ENCODE peak calls at places on chromosome 22, in six cellular contexts. One of them, this sample, is unnamed.

GRCh38 chr22:46245515-46245914 is 4.6 kb downstream of the CDPF1 start:
- DNase-seq in fibroblast of lung: no peak
- DNase-seq in colonic mucosa: no peak
- DNase-seq in HCT116: no peak
- DNase-seq in GM23248: no peak
- DNase-seq in neural progenitor cell: no peak
- DNase-seq in this sample: peak; percentile 86

GRCh38 chr22:38565441-38565840 is 4.5 kb downstream of the DMC1 start:
- DNase-seq in fibroblast of lung: no peak
- DNase-seq in colonic mucosa: no peak
- DNase-seq in HCT116: no peak
- DNase-seq in GM23248: no peak
- DNase-seq in neural progenitor cell: no peak
- DNase-seq in this sample: no peak

GRCh38 chr22:30873086-30873650 is 95.4 kb downstream of the MORC2 start:
- DNase-seq in fibroblast of lung: no peak
- DNase-seq in colonic mucosa: no peak
- DNase-seq in HCT116: no peak
- DNase-seq in GM23248: no peak
- DNase-seq in neural progenitor cell: no peak
- DNase-seq in this sample: no peak

GRCh38 chr22:49966041-49966715 is 5.6 kb downstream of the PIM3 start:
- DNase-seq in fibroblast of lung: no peak
- DNase-seq in colonic mucosa: peak; percentile 21
- DNase-seq in HCT116: no peak
- DNase-seq in GM23248: no peak
- DNase-seq in neural progenitor cell: peak; percentile 1
- DNase-seq in this sample: peak; percentile 79

GRCh38 chr22:30182365-30182764 is 64.2 kb downstream of the LIF start:
- DNase-seq in fibroblast of lung: peak; percentile 56
- DNase-seq in colonic mucosa: no peak
- DNase-seq in HCT116: no peak
- DNase-seq in GM23248: no peak
- DNase-seq in neural progenitor cell: no peak
- DNase-seq in this sample: no peak

GRCh38 chr22:38802671-38803121 is 8.8 kb upstream of the DNAL4 start:
- DNase-seq in fibroblast of lung: peak; percentile 96
- DNase-seq in colonic mucosa: peak; percentile 28
- DNase-seq in HCT116: peak; percentile 62
- DNase-seq in GM23248: peak; percentile 99
- DNase-seq in neural progenitor cell: peak; percentile 13
- DNase-seq in this sample: peak; percentile 86

GRCh38 chr22:39306456-39307361 is 12.7 kb downstream of the RPL3 start:
- DNase-seq in fibroblast of lung: peak; percentile 18
- DNase-seq in colonic mucosa: no peak
- DNase-seq in HCT116: no peak
- DNase-seq in GM23248: no peak
- DNase-seq in neural progenitor cell: peak; percentile 69
- DNase-seq in this sample: no peak

GRCh38 chr22:23065069-23065451 is 5.3 kb upstream of the GNAZ start:
- DNase-seq in fibroblast of lung: no peak
- DNase-seq in colonic mucosa: no peak
- DNase-seq in HCT116: no peak
- DNase-seq in GM23248: no peak
- DNase-seq in neural progenitor cell: no peak
- DNase-seq in this sample: peak; percentile 41

GRCh38 chr22:30985561-30986208 is 16.6 kb downstream of the TUG1 start:
- DNase-seq in fibroblast of lung: no peak
- DNase-seq in colonic mucosa: no peak
- DNase-seq in HCT116: no peak
- DNase-seq in GM23248: no peak
- DNase-seq in neural progenitor cell: no peak
- DNase-seq in this sample: no peak

GRCh38 chr22:28442264-28442950 is 237.2 kb downstream of the TTC28 start:
- DNase-seq in fibroblast of lung: peak; percentile 75
- DNase-seq in colonic mucosa: peak; percentile 78
- DNase-seq in HCT116: peak; percentile 6
- DNase-seq in GM23248: peak; percentile 89
- DNase-seq in neural progenitor cell: peak; percentile 91
- DNase-seq in this sample: peak; percentile 94

GRCh38 chr22:21961886-21962654 is 9.4 kb upstream of the PPM1F start:
- DNase-seq in fibroblast of lung: peak; percentile 61
- DNase-seq in colonic mucosa: peak; percentile 49
- DNase-seq in HCT116: no peak
- DNase-seq in GM23248: peak; percentile 78
- DNase-seq in neural progenitor cell: no peak
- DNase-seq in this sample: no peak

GRCh38 chr22:25210831-25211230 is 8.6 kb upstream of the CRYBB2 start:
- DNase-seq in fibroblast of lung: no peak
- DNase-seq in colonic mucosa: no peak
- DNase-seq in HCT116: no peak
- DNase-seq in GM23248: no peak
- DNase-seq in neural progenitor cell: no peak
- DNase-seq in this sample: no peak

GRCh38 chr22:29716814-29717213 is 3.0 kb upstream of the CABP7 start:
- DNase-seq in fibroblast of lung: peak; percentile 81
- DNase-seq in colonic mucosa: peak; percentile 41
- DNase-seq in HCT116: peak; percentile 24
- DNase-seq in GM23248: peak; percentile 82
- DNase-seq in neural progenitor cell: peak; percentile 93
- DNase-seq in this sample: no peak

GRCh38 chr22:19882446-19883381 is 28.0 kb upstream of the GNB1L start:
- DNase-seq in fibroblast of lung: no peak
- DNase-seq in colonic mucosa: peak; percentile 16
- DNase-seq in HCT116: no peak
- DNase-seq in GM23248: no peak
- DNase-seq in neural progenitor cell: no peak
- DNase-seq in this sample: peak; percentile 58

GRCh38 chr22:22892096-22893052 is 4.8 kb downstream of the IGLL5 start:
- DNase-seq in fibroblast of lung: no peak
- DNase-seq in colonic mucosa: no peak
- DNase-seq in HCT116: no peak
- DNase-seq in GM23248: no peak
- DNase-seq in neural progenitor cell: no peak
- DNase-seq in this sample: no peak

GRCh38 chr22:40203568-40203967 is 25.8 kb downstream of the TNRC6B start:
- DNase-seq in fibroblast of lung: peak; percentile 34
- DNase-seq in colonic mucosa: no peak
- DNase-seq in HCT116: no peak
- DNase-seq in GM23248: peak; percentile 52
- DNase-seq in neural progenitor cell: no peak
- DNase-seq in this sample: no peak

GRCh38 chr22:46119093-46119728 is 31.1 kb upstream of the PPARA start:
- DNase-seq in fibroblast of lung: no peak
- DNase-seq in colonic mucosa: no peak
- DNase-seq in HCT116: no peak
- DNase-seq in GM23248: peak; percentile 25
- DNase-seq in neural progenitor cell: no peak
- DNase-seq in this sample: no peak

GRCh38 chr22:46004105-46004866 is 27.3 kb upstream of the WNT7B start:
- DNase-seq in fibroblast of lung: no peak
- DNase-seq in colonic mucosa: no peak
- DNase-seq in HCT116: no peak
- DNase-seq in GM23248: no peak
- DNase-seq in neural progenitor cell: no peak
- DNase-seq in this sample: peak; percentile 76

GRCh38 chr22:18031670-18032454 is 7.5 kb upstream of the MICAL3 start:
- DNase-seq in fibroblast of lung: peak; percentile 82
- DNase-seq in colonic mucosa: no peak
- DNase-seq in HCT116: peak; percentile 82
- DNase-seq in GM23248: peak; percentile 98
- DNase-seq in neural progenitor cell: no peak
- DNase-seq in this sample: peak; percentile 88

GRCh38 chr22:45880732-45881523 is 96.0 kb downstream of the WNT7B start:
- DNase-seq in fibroblast of lung: no peak
- DNase-seq in colonic mucosa: no peak
- DNase-seq in HCT116: no peak
- DNase-seq in GM23248: peak; percentile 42
- DNase-seq in neural progenitor cell: peak; percentile 55
- DNase-seq in this sample: peak; percentile 77

GRCh38 chr22:39946571-39947407 is 13.4 kb upstream of the TMA7B start:
- DNase-seq in fibroblast of lung: no peak
- DNase-seq in colonic mucosa: no peak
- DNase-seq in HCT116: no peak
- DNase-seq in GM23248: no peak
- DNase-seq in neural progenitor cell: no peak
- DNase-seq in this sample: no peak

GRCh38 chr22:45552580-45553332 is 50.1 kb downstream of the FBLN1 start:
- DNase-seq in fibroblast of lung: peak; percentile 97
- DNase-seq in colonic mucosa: peak; percentile 41
- DNase-seq in HCT116: no peak
- DNase-seq in GM23248: peak; percentile 90
- DNase-seq in neural progenitor cell: peak; percentile 45
- DNase-seq in this sample: peak; percentile 94

GRCh38 chr22:35430897-35431322 is 31.0 kb downstream of the MCM5 start:
- DNase-seq in fibroblast of lung: peak; percentile 82
- DNase-seq in colonic mucosa: peak; percentile 90
- DNase-seq in HCT116: peak; percentile 32
- DNase-seq in GM23248: peak; percentile 96
- DNase-seq in neural progenitor cell: peak; percentile 84
- DNase-seq in this sample: peak; percentile 96

GRCh38 chr22:46233231-46233630 is 16.9 kb downstream of the CDPF1 start:
- DNase-seq in fibroblast of lung: peak; percentile 8
- DNase-seq in colonic mucosa: no peak
- DNase-seq in HCT116: no peak
- DNase-seq in GM23248: peak; percentile 16
- DNase-seq in neural progenitor cell: no peak
- DNase-seq in this sample: no peak

GRCh38 chr22:30575859-30576258 is 1.4 kb upstream of the GAL3ST1 start:
- DNase-seq in fibroblast of lung: no peak
- DNase-seq in colonic mucosa: peak; percentile 40
- DNase-seq in HCT116: no peak
- DNase-seq in GM23248: no peak
- DNase-seq in neural progenitor cell: no peak
- DNase-seq in this sample: no peak

DNA sequence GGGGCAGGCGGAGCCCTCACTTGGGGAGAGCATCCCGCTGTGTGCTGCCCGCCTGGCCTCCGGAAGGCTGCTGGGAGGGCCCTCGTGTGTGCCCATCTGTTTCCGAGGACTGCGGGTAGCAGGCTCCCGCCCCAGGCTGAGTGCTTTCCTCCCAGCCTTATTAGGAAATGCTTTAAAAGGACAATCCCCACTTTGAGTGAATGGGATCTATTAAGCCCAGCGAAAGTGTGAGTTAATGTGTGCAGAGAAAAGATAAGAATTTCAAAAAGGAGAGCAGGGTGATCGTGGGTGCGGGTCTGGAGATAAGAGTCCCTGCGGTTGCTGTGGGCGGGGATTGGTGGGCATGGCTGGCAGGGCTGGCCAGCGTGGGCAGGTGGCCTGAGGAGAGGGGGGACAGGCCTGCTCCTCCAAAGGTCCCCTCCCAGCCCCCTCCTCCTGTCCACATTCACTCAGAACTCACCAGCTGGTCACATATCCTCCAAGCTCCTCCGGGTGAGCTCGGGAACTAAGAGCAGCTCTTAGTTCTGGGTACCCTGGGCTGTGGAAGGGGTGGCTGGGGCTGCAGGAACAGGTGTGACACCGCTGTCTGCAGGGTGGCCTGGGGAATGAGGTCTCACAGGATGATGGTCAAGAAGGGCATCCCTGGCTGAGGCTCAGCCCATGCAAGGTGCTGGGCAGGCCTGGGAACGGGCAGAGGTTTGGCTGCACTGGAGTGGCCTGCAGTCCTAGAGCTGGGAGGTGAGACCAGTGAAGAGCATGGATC is 1260.3 kb downstream of the BRD1 start:
- DNase-seq in fibroblast of lung: no peak
- DNase-seq in colonic mucosa: no peak
- DNase-seq in HCT116: no peak
- DNase-seq in GM23248: peak; percentile 21
- DNase-seq in neural progenitor cell: no peak
- DNase-seq in this sample: peak; percentile 67
- H3K9me3 ChIP-seq in fibroblast of lung: no peaks in the 10 kb centered on the region
- H3K9me3 ChIP-seq in colonic mucosa: no peaks in the 10 kb centered on the region
- H3K9me3 ChIP-seq in HCT116: peaks cover 11% of the 10 kb centered on the region
- H3K9me3 ChIP-seq in GM23248: peaks cover 5% of the 10 kb centered on the region
- H3K9me3 ChIP-seq in neural progenitor cell: peaks cover 6% of the 10 kb centered on the region
- H3K9me3 ChIP-seq in this sample: peaks cover 5% of the 10 kb centered on the region

DNA sequence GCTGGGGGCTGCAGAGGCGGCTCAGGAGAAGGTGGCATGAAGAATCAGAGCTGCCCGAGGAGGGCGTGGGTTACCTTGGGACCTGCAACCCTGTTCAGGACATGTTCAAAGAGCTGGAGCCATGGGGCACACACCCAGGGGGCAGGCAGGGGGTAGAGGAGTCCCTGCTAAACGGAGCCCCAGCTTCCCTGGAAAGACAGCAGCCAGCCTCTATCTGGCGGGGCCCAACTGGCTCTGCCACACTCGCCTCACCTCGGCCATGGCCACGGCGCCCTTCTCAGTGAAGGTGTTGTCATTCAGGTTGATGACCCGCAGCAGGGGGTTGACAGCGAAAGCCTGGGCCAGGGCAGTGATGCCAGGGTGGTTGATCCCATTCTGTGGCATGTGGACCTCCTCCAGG is 17.0 kb upstream of the CHADL start:
- DNase-seq in fibroblast of lung: no peak
- DNase-seq in colonic mucosa: no peak
- DNase-seq in HCT116: no peak
- DNase-seq in GM23248: no peak
- DNase-seq in neural progenitor cell: no peak
- DNase-seq in this sample: no peak
- H3K27ac ChIP-seq in fibroblast of lung: no peak overlapping the region
- H3K27ac ChIP-seq in colonic mucosa: no peak overlapping the region
- H3K27ac ChIP-seq in HCT116: no peak overlapping the region
- H3K27ac ChIP-seq in GM23248: no peak overlapping the region
- H3K27ac ChIP-seq in neural progenitor cell: peak overlapping the region; percentile 3
- H3K27ac ChIP-seq in this sample: no peak overlapping the region

GRCh38 chr22:24157783-24158170 is 23.5 kb upstream of the SUSD2 start:
- DNase-seq in fibroblast of lung: no peak
- DNase-seq in colonic mucosa: no peak
- DNase-seq in HCT116: no peak
- DNase-seq in GM23248: peak; percentile 70
- DNase-seq in neural progenitor cell: no peak
- DNase-seq in this sample: no peak

GRCh38 chr22:24154826-24155225 is 26.5 kb upstream of the SUSD2 start:
- DNase-seq in fibroblast of lung: no peak
- DNase-seq in colonic mucosa: no peak
- DNase-seq in HCT116: no peak
- DNase-seq in GM23248: no peak
- DNase-seq in neural progenitor cell: no peak
- DNase-seq in this sample: no peak

GRCh38 chr22:24156915-24157782 is 24.1 kb upstream of the SUSD2 start:
- DNase-seq in fibroblast of lung: peak; percentile 66
- DNase-seq in colonic mucosa: peak; percentile 90
- DNase-seq in HCT116: peak; percentile 67
- DNase-seq in GM23248: peak; percentile 91
- DNase-seq in neural progenitor cell: peak; percentile 94
- DNase-seq in this sample: peak; percentile 94

GRCh38 chr22:24155597-24156145 is 25.6 kb upstream of the SUSD2 start:
- DNase-seq in fibroblast of lung: peak; percentile 74
- DNase-seq in colonic mucosa: peak; percentile 78
- DNase-seq in HCT116: no peak
- DNase-seq in GM23248: peak; percentile 93
- DNase-seq in neural progenitor cell: peak; percentile 80
- DNase-seq in this sample: peak; percentile 93

GRCh38 chr22:24156146-24156914 is 25.0 kb upstream of the SUSD2 start:
- DNase-seq in fibroblast of lung: peak; percentile 23
- DNase-seq in colonic mucosa: peak; percentile 39
- DNase-seq in HCT116: no peak
- DNase-seq in GM23248: peak; percentile 91
- DNase-seq in neural progenitor cell: peak; percentile 71
- DNase-seq in this sample: no peak
- H3K9ac ChIP-seq in fibroblast of lung: peak overlapping the region; percentile 78
- H3K9ac ChIP-seq in colonic mucosa: peak overlapping the region; percentile 70
- H3K9ac ChIP-seq in HCT116: peak overlapping the region; percentile 51
- H3K9ac ChIP-seq in GM23248: peak overlapping the region; percentile 83
- H3K9ac ChIP-seq in neural progenitor cell: no peak overlapping the region
- H3K9ac ChIP-seq in this sample: peak overlapping the region; percentile 2

GRCh38 chr22:47396105-47396504 is 633.7 kb downstream of the TBC1D22A start:
- DNase-seq in fibroblast of lung: no peak
- DNase-seq in colonic mucosa: no peak
- DNase-seq in HCT116: no peak
- DNase-seq in GM23248: no peak
- DNase-seq in neural progenitor cell: no peak
- DNase-seq in this sample: peak; percentile 52
- H3K9me3 ChIP-seq in fibroblast of lung: no peaks in the 10 kb centered on the region
- H3K9me3 ChIP-seq in colonic mucosa: no peaks in the 10 kb centered on the region
- H3K9me3 ChIP-seq in HCT116: no peaks in the 10 kb centered on the region
- H3K9me3 ChIP-seq in GM23248: no peaks in the 10 kb centered on the region
- H3K9me3 ChIP-seq in neural progenitor cell: no peaks in the 10 kb centered on the region
- H3K9me3 ChIP-seq in this sample: no peaks in the 10 kb centered on the region

This sample was measured in kidney.